ENCODE peak calls at places on chromosomes 11 and 22, in seven cellular contexts. T is prostate gland, F is stomach, J is HCT116, O is K562, V is H1, Y is sigmoid colon. W is an unnamed sample.

GRCh38 chr11:111982019-111982464 is 43.2 kb upstream of the DLAT start:
- DNase-seq in T (peak; percentile 87), F (peak; percentile 88), J (peak; percentile 31), O (peak; percentile 67), V (peak; percentile 81), Y (no peak), W (peak; percentile 80)

GRCh38 chr11:132088551-132088950 is 718.1 kb downstream of the NTM start:
- DNase-seq in T (no peak), F (no peak), J (no peak), O (no peak), V (no peak), Y (no peak), W (no peak)

GRCh38 chr11:128180446-128181089 is 406.8 kb downstream of the ETS1 start:
- DNase-seq in T (no peak), F (no peak), J (no peak), O (no peak), V (no peak), Y (no peak), W (no peak)

GRCh38 chr11:115961168-115962003 is 457.2 kb upstream of the CADM1 start:
- DNase-seq in T (no peak), F (no peak), J (no peak), O (no peak), V (no peak), Y (no peak), W (no peak)

GRCh38 chr11:121472310-121472709 is 19.5 kb upstream of the SORL1-AS1 start:
- DNase-seq in T (no peak), F (no peak), J (no peak), O (no peak), V (no peak), Y (no peak), W (no peak)

GRCh38 chr11:19079643-19080440 is 19.3 kb upstream of the MRGPRX2 start:
- DNase-seq in T (peak; percentile 77), F (no peak), J (peak; percentile 47), O (no peak), V (no peak), Y (no peak), W (no peak)

GRCh38 chr22:38081636-38081940 is 2.4 kb downstream of the SLC16A8 start:
- DNase-seq in T (no peak), F (no peak), J (no peak), O (no peak), V (no peak), Y (peak; percentile 60), W (no peak)

GRCh38 chr11:35814720-35815305 is 129.0 kb upstream of the LDLRAD3 start:
- DNase-seq in T (no peak), F (no peak), J (no peak), O (no peak), V (no peak), Y (no peak), W (no peak)

GRCh38 chr22:27984001-27984695 is 65.1 kb upstream of the PITPNB start:
- DNase-seq in T (no peak), F (peak; percentile 10), J (no peak), O (no peak), V (peak; percentile 24), Y (peak; percentile 29), W (no peak)

GRCh38 chr11:114077482-114078305 is 18.2 kb downstream of the ZBTB16 start:
- DNase-seq in T (no peak), F (no peak), J (no peak), O (no peak), V (no peak), Y (peak; percentile 61), W (no peak)

GRCh38 chr22:36352775-36353507 is 34.8 kb downstream of the MYH9 start:
- DNase-seq in T (peak; percentile 69), F (peak; percentile 91), J (no peak), O (no peak), V (no peak), Y (no peak), W (peak; percentile 84)

GRCh38 chr22:27022741-27023373 is 365.5 kb downstream of the MIAT start:
- DNase-seq in T (no peak), F (no peak), J (no peak), O (no peak), V (no peak), Y (no peak), W (no peak)

GRCh38 chr11:86537541-86538222 is 134.7 kb downstream of the ME3 start:
- DNase-seq in T (no peak), F (no peak), J (peak; percentile 7), O (no peak), V (no peak), Y (no peak), W (no peak)

GRCh38 chr11:4704790-4705334 is 278 bp downstream of the MMP26 start:
- DNase-seq in T (no peak), F (no peak), J (no peak), O (no peak), V (peak; percentile 48), Y (no peak), W (no peak)

GRCh38 chr11:111352935-111353695 is 26.0 kb downstream of the POU2AF1 start:
- DNase-seq in T (peak; percentile 67), F (peak; percentile 63), J (no peak), O (no peak), V (no peak), Y (no peak), W (peak; percentile 76)

GRCh38 chr22:45877651-45878050 is 99.3 kb downstream of the WNT7B start:
- DNase-seq in T (no peak), F (peak; percentile 21), J (no peak), O (no peak), V (peak; percentile 50), Y (peak; percentile 48), W (peak; percentile 44)

GRCh38 chr11:100602716-100603115 is 84.4 kb upstream of the ARHGAP42 start:
- DNase-seq in T (no peak), F (no peak), J (no peak), O (no peak), V (no peak), Y (no peak), W (no peak)

GRCh38 chr11:25453471-25453870 is 878.5 kb upstream of the ANO3 start:
- DNase-seq in T (no peak), F (no peak), J (no peak), O (no peak), V (no peak), Y (no peak), W (no peak)

GRCh38 chr22:28855355-28856094 is 27.8 kb upstream of the ZNRF3 start:
- DNase-seq in T (peak; percentile 75), F (peak; percentile 42), J (peak; percentile 73), O (peak; percentile 51), V (peak; percentile 66), Y (peak; percentile 68), W (no peak)

DNA sequence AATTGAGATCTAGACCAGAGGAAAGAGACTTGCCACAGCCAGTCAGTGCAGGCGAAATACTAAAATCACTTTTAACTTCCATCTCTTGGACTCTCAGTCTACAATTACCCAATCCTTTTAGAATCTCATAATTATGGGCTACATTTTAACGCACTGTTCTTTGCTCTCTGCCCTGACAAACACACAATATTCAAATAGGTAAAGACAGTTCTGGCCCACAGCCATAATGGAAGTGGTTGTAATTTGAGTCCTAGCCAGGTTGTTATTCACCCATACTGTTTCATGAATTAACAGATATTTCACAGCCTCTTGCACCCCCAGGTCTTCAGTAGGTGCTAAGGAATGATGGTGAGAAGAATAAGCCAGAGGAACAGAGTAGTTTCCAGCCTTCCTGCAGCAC is 830 bp downstream of the C11orf97 start:
- DNase-seq in T (no peak), F (no peak), J (no peak), O (no peak), V (no peak), Y (no peak), W (no peak)
- TF ChIP-seq POLR2A in T (no peak), F (no peak), J (no peak), O (no peak), V (no peak), Y (no peak), W (no peak)

GRCh38 chr22:50141891-50142363 is 28.6 kb upstream of the PANX2 start:
- DNase-seq in T (no peak), F (no peak), J (no peak), O (no peak), V (peak; percentile 58), Y (peak; percentile 22), W (no peak)
- TF ChIP-seq CTCF in T (no peak), F (no peak), J (no peak), O (no peak), V (peak; percentile 69), Y (no peak), W (no peak)

DNA sequence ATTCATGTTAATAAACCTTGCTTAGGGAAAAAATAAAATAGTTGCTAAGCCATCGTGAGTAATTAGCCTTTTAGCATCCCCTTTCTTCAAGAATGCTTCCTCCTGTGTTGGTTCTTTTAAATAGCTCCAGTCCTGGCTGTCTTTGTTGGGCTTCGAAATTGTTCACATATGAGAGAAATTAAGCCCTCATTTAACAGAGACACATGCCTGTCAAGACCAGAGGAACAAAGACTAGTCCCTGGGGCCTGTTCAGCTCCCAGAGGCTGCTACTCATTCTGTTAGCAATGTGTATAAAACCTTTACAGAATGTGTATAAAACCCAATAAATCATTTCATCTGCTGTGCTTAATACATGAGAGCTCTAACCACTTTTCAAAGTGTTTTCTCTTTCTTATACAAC is 186.4 kb downstream of the SOX6 start:
- DNase-seq in T (no peak), F (no peak), J (no peak), O (no peak), V (no peak), Y (no peak), W (no peak)
- TF ChIP-seq POLR2AphosphoS5 in T (no peak), F (no peak), J (no peak), O (no peak), V (no peak), Y (no peak), W (no peak)

GRCh38 chr11:65424200-65425104 is 1.9 kb downstream of the NEAT1 start:
- DNase-seq in T (no peak), F (peak; percentile 55), J (no peak), O (no peak), V (no peak), Y (peak; percentile 77), W (no peak)

GRCh38 chr11:65422104-65422632 is 430 bp upstream of the NEAT1 start:
- DNase-seq in T (peak; percentile 96), F (peak; percentile 99), J (peak; percentile 88), O (peak; percentile 91), V (peak; percentile 94), Y (peak; percentile 99), W (peak; percentile 95)

GRCh38 chr11:65425105-65425970 is 2.7 kb downstream of the NEAT1 start:
- DNase-seq in T (no peak), F (peak; percentile 60), J (peak; percentile 42), O (peak; percentile 29), V (no peak), Y (peak; percentile 76), W (peak; percentile 51)

GRCh38 chr11:65422633-65423515 is at the start of gene NEAT1:
- DNase-seq in T (peak; percentile 97), F (peak; percentile 98), J (peak; percentile 79), O (peak; percentile 86), V (peak; percentile 89), Y (peak; percentile 99), W (peak; percentile 99)

DNA sequence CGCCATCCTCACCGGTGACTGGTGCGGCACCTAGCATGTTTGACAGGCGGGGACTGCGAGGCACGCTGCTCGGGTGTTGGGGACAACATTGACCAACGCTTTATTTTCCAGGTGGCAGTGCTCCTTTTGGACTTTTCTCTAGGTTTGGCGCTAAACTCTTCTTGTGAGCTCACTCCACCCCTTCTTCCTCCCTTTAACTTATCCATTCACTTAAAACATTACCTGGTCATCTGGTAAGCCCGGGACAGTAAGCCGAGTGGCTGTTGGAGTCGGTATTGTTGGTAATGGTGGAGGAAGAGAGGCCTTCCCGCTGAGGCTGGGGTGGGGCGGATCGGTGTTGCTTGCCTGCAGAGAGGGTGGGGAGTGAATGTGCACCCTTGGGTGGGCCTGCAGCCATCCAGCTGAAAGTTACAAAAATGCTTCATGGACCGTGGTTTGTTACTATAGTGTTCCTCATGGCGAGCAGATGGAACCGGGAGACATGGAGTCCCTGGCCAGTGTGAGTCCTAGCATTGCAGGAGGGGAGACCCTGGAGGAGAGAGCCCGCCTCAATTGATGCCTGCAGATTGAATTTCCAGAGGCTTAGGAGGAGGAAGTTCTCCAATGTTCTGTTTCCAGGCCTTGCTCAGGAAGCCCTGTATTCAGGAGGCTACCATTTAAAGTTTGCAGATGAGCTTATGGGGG is 1.1 kb downstream of the NEAT1 start:
- DNase-seq in T (no peak), F (peak; percentile 40), J (no peak), O (no peak), V (no peak), Y (peak; percentile 72), W (peak; percentile 52)
- TF ChIP-seq POLR2A in T (peak; percentile 42), F (no peak), J (peak; percentile 63), O (no peak), V (no peak), Y (no peak), W (peak; percentile 25)